ENCODE peak calls at places on chromosome 13, in ten cellular contexts. S is fibroblast of villous mesenchyme; P is Jurkat, Clone E6-1; W is PC-3; M is BJ; U is cardiac fibroblast; I is HCT116; Z is CD8-positive, alpha-beta memory T cell; Q is A549; B is HAP-1. L is an unnamed sample.

GRCh38 chr13:61477619-61478018 is 62.0 kb upstream of the PCDH20 start:
- DNase-seq in S (no peak), P (no peak), W (no peak), M (no peak), U (no peak), I (no peak), Z (no peak), Q (no peak), B (no peak), L (no peak)

GRCh38 chr13:27556109-27556508 is 64.2 kb downstream of the LNX2 start:
- DNase-seq in S (no peak), P (no peak), W (peak), M (no peak), U (peak), I (no peak), Z (no peak), Q (peak), B (no peak), L (peak)

GRCh38 chr13:59997976-59998375 is 165.8 kb downstream of the DIAPH3 start:
- DNase-seq in S (no peak), P (no peak), W (no peak), M (no peak), U (no peak), I (no peak), Z (no peak), Q (no peak), B (no peak), L (no peak)

GRCh38 chr13:98746968-98747367 is 5.5 kb downstream of the SLC15A1 start:
- DNase-seq in S (peak), P (no peak), W (peak), M (no peak), U (peak), I (no peak), Z (no peak), Q (peak), B (no peak), L (peak)

GRCh38 chr13:53612200-53612599 is 583.6 kb downstream of the OLFM4 start:
- DNase-seq in S (no peak), P (no peak), W (no peak), M (no peak), U (no peak), I (no peak), Z (no peak), Q (no peak), B (no peak), L (no peak)

GRCh38 chr13:22793598-22794134 is 387.1 kb upstream of the SGCG start:
- DNase-seq in S (no peak), P (no peak), W (no peak), M (no peak), U (no peak), I (peak), Z (no peak), Q (peak), B (no peak), L (no peak)

GRCh38 chr13:51444922-51445321 is 7.9 kb downstream of the INTS6 start:
- DNase-seq in S (peak), P (peak), W (peak), M (no peak), U (peak), I (peak), Z (no peak), Q (peak), B (no peak), L (peak)

GRCh38 chr13:86846501-86846900 is 824.7 kb upstream of the SLITRK5 start:
- DNase-seq in S (no peak), P (peak), W (no peak), M (no peak), U (no peak), I (no peak), Z (no peak), Q (no peak), B (no peak), L (no peak)

GRCh38 chr13:91148098-91148497 is 199.4 kb upstream of the MIR17HG start:
- DNase-seq in S (no peak), P (no peak), W (no peak), M (no peak), U (no peak), I (no peak), Z (no peak), Q (no peak), B (no peak), L (no peak)

GRCh38 chr13:31869582-31869981 is 130.3 kb downstream of the RXFP2 start:
- DNase-seq in S (no peak), P (no peak), W (no peak), M (no peak), U (peak), I (no peak), Z (no peak), Q (no peak), B (no peak), L (no peak)

GRCh38 chr13:48066310-48066989 is 28.5 kb downstream of the MED4 start:
- DNase-seq in S (peak), P (peak), W (no peak), M (no peak), U (peak), I (no peak), Z (no peak), Q (peak), B (no peak), L (peak)

GRCh38 chr13:95319551-95320274 is 18.5 kb upstream of the ABCC4 start:
- DNase-seq in S (no peak), P (no peak), W (no peak), M (no peak), U (peak), I (no peak), Z (no peak), Q (no peak), B (no peak), L (peak)

GRCh38 chr13:83162493-83162892 is 719.8 kb downstream of the SLITRK1 start:
- DNase-seq in S (no peak), P (peak), W (no peak), M (no peak), U (peak), I (no peak), Z (no peak), Q (peak), B (no peak), L (no peak)

GRCh38 chr13:95530178-95530577 is 22.3 kb upstream of the CLDN10 start:
- DNase-seq in S (peak), P (no peak), W (peak), M (no peak), U (peak), I (no peak), Z (no peak), Q (peak), B (no peak), L (peak)

GRCh38 chr13:113635048-113635420 is 23.0 kb downstream of the ATP4B start:
- DNase-seq in S (no peak), P (no peak), W (no peak), M (no peak), U (no peak), I (no peak), Z (no peak), Q (no peak), B (no peak), L (no peak)

GRCh38 chr13:44274838-44275237 is 98.8 kb upstream of the SERP2 start:
- DNase-seq in S (peak), P (peak), W (no peak), M (no peak), U (no peak), I (no peak), Z (no peak), Q (no peak), B (no peak), L (no peak)

GRCh38 chr13:113443991-113444390 is 9.3 kb downstream of the ADPRHL1 start:
- DNase-seq in S (no peak), P (no peak), W (no peak), M (no peak), U (no peak), I (no peak), Z (no peak), Q (no peak), B (no peak), L (no peak)

GRCh38 chr13:75818181-75819110 is 182.3 kb downstream of the LMO7 start:
- DNase-seq in S (no peak), P (no peak), W (no peak), M (no peak), U (no peak), I (no peak), Z (no peak), Q (no peak), B (peak), L (no peak)

GRCh38 chr13:26971990-26972888 is 199.4 kb downstream of the USP12 start:
- DNase-seq in S (no peak), P (peak), W (peak), M (no peak), U (peak), I (peak), Z (no peak), Q (peak), B (no peak), L (peak)

GRCh38 chr13:102948006-102948405 is 102.2 kb downstream of the ERCC5 start:
- DNase-seq in S (no peak), P (no peak), W (peak), M (no peak), U (peak), I (no peak), Z (no peak), Q (no peak), B (peak), L (peak)

GRCh38 chr13:87810391-87810801 is 139.2 kb downstream of the SLITRK5 start:
- DNase-seq in S (no peak), P (no peak), W (peak), M (no peak), U (no peak), I (no peak), Z (no peak), Q (peak), B (no peak), L (no peak)

DNA sequence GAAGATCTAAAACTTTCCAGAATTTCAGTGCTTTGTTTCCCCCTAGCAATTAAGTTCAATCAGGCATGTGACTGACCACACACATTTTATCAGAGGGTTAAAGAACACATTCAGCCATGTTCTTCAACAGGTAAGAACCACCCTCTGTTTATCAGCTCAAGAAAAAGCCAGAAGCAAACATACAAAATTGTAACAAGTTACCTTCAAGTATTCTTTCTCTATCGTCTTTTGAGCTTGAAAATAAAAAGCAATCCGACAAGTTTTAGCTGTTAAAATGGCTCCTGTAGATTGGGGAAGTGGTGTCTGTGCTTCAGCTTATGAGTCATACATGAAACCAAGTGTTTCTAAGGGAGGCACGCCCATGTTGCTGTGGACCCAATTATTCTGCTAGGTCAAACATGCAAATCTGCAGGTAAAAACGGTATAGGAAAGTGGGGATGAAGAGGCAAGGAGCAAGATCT is at the start of gene ELF1:
- DNase-seq in S (peak), P (peak), W (peak), M (no peak), U (peak), I (peak), Z (peak), Q (peak), B (no peak), L (peak)
- H3K4me3 ChIP-seq in S (peak), P (peak), W (peak), M (no peak), U (no peak), I (peak), Z (peak), Q (peak), B (no peak), L (peak)

GRCh38 chr13:21478881-21479808 is 20.0 kb upstream of the ZDHHC20 start:
- DNase-seq in S (peak), P (peak), W (peak), M (peak), U (peak), I (peak), Z (peak), Q (peak), B (peak), L (peak)

GRCh38 chr13:21475115-21475514 is 16.0 kb upstream of the ZDHHC20 start:
- DNase-seq in S (no peak), P (no peak), W (no peak), M (no peak), U (no peak), I (no peak), Z (no peak), Q (no peak), B (no peak), L (no peak)

GRCh38 chr13:21481359-21481758 is 22.3 kb upstream of the ZDHHC20 start:
- DNase-seq in S (no peak), P (no peak), W (peak), M (no peak), U (no peak), I (no peak), Z (no peak), Q (no peak), B (no peak), L (no peak)

DNA sequence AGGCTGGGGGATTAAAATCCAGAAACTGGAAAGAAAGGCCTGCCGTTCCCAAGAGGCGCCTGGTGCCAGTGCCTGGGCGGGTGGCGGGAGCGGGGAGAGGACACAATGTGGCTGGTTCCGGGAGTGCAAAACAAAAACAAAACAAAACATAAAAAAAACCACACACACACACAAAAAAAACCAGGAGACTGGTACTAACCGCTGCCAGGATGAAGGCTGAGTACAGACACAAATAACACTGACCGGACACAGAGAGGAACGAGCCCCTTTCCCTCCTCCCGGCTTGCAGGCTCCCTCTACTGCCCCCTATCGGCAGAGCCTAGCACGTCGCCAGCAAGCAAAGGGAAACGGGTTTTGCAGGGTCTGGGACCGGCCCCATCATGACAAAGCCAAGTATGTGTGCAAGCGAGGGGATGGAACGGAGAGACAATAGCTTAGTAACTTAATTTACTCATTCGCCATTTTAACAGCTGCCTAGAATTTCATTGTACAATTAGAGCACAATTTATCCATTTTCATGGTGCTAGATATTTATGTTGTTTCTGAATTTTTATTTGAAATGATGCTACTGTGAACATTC is 17.9 kb upstream of the ZDHHC20 start:
- DNase-seq in S (peak), P (peak), W (peak), M (no peak), U (peak), I (peak), Z (peak), Q (peak), B (peak), L (peak)
- H3K4me3 ChIP-seq in S (peak), P (peak), W (peak), M (peak), U (peak), I (peak), Z (peak), Q (peak), B (peak), L (peak)

GRCh38 chr13:111261326-111261725 is 59.1 kb upstream of the TEX29 start:
- DNase-seq in S (no peak), P (no peak), W (no peak), M (no peak), U (no peak), I (no peak), Z (no peak), Q (no peak), B (no peak), L (no peak)
- H3K4me3 ChIP-seq in S (no peak), P (no peak), W (no peak), M (no peak), U (no peak), I (no peak), Z (no peak), Q (no peak), B (no peak), L (no peak)

GRCh38 chr13:110056640-110057039 is 250.3 kb downstream of the COL4A1 start:
- DNase-seq in S (no peak), P (no peak), W (no peak), M (no peak), U (no peak), I (no peak), Z (no peak), Q (no peak), B (no peak), L (no peak)
- H3K4me3 ChIP-seq in S (no peak), P (no peak), W (no peak), M (no peak), U (no peak), I (no peak), Z (no peak), Q (no peak), B (no peak), L (no peak)

GRCh38 chr13:99977334-99977911 is 4.2 kb upstream of the ZIC2 start:
- DNase-seq in S (no peak), P (no peak), W (no peak), M (no peak), U (no peak), I (no peak), Z (no peak), Q (no peak), B (no peak), L (no peak)
- H3K4me3 ChIP-seq in S (no peak), P (no peak), W (no peak), M (no peak), U (no peak), I (no peak), Z (no peak), Q (no peak), B (no peak), L (no peak)